ENCODE peak calls at places on chromosomes 13 and 19, in seven cellular contexts. A is CD8-positive, alpha-beta T cell; I is AG04449; V is cardiac muscle cell; M is stomach; R is adrenal gland; B is fibroblast of mammary gland. D is an unnamed sample.

GRCh38 chr19:46970815-46971214 is 48.8 kb upstream of the NPAS1 start:
- DNase-seq in A (no peak), I (peak), V (no peak), M (no peak), R (no peak), B (peak), D (no peak)

GRCh38 chr19:43763473-43763939 is 8.7 kb upstream of the SMG9 start:
- DNase-seq in A (no peak), I (no peak), V (no peak), M (no peak), R (no peak), B (peak), D (no peak)

GRCh38 chr19:56348289-56348877 is 33.7 kb upstream of the ZSCAN5A start:
- DNase-seq in A (no peak), I (no peak), V (peak), M (no peak), R (no peak), B (peak), D (peak)

GRCh38 chr19:34171539-34171876 is 796 bp upstream of the LSM14A start:
- DNase-seq in A (no peak), I (no peak), V (peak), M (no peak), R (peak), B (peak), D (no peak)

GRCh38 chr13:111165189-111165588 is 50.1 kb downstream of the ARHGEF7 start:
- DNase-seq in A (no peak), I (no peak), V (no peak), M (no peak), R (no peak), B (no peak), D (no peak)

GRCh38 chr19:37931941-37932655 is 25.1 kb downstream of the SIPA1L3 start:
- DNase-seq in A (no peak), I (no peak), V (peak), M (peak), R (no peak), B (peak), D (no peak)

GRCh38 chr19:16496613-16496983 is 404 bp downstream of the C19orf44 start:
- DNase-seq in A (no peak), I (no peak), V (peak), M (peak), R (peak), B (peak), D (no peak)

GRCh38 chr19:38856813-38857212 is 7.0 kb upstream of the HNRNPL start:
- DNase-seq in A (no peak), I (no peak), V (no peak), M (no peak), R (no peak), B (no peak), D (no peak)

GRCh38 chr13:73421310-73421912 is 362.6 kb downstream of the KLF5 start:
- DNase-seq in A (no peak), I (no peak), V (no peak), M (peak), R (no peak), B (peak), D (no peak)

GRCh38 chr13:108315955-108316354 is 46.4 kb downstream of the TNFSF13B start:
- DNase-seq in A (no peak), I (no peak), V (no peak), M (no peak), R (no peak), B (no peak), D (no peak)

GRCh38 chr13:29925457-29925856 is 75.0 kb upstream of the UBL3 start:
- DNase-seq in A (no peak), I (no peak), V (peak), M (peak), R (peak), B (peak), D (no peak)

GRCh38 chr13:75492389-75492788 is 10.4 kb upstream of the TBC1D4 start:
- DNase-seq in A (no peak), I (peak), V (peak), M (no peak), R (no peak), B (peak), D (no peak)

GRCh38 chr13:107563099-107563925 is 652.0 kb downstream of the LIG4 start:
- DNase-seq in A (no peak), I (no peak), V (no peak), M (no peak), R (no peak), B (no peak), D (no peak)

GRCh38 chr13:42660367-42660965 is 86.5 kb downstream of the TNFSF11 start:
- DNase-seq in A (no peak), I (no peak), V (peak), M (no peak), R (no peak), B (peak), D (no peak)

GRCh38 chr19:12872941-12873890 is 8.0 kb downstream of the DNASE2 start:
- DNase-seq in A (peak), I (no peak), V (peak), M (peak), R (peak), B (peak), D (peak)

GRCh38 chr19:4304509-4305252 is at the start of gene FSD1:
- DNase-seq in A (peak), I (no peak), V (peak), M (no peak), R (no peak), B (peak), D (peak)

GRCh38 chr13:24254151-24254810 is 55.1 kb upstream of the C1QTNF9 start:
- DNase-seq in A (no peak), I (no peak), V (peak), M (no peak), R (no peak), B (peak), D (no peak)

DNA sequence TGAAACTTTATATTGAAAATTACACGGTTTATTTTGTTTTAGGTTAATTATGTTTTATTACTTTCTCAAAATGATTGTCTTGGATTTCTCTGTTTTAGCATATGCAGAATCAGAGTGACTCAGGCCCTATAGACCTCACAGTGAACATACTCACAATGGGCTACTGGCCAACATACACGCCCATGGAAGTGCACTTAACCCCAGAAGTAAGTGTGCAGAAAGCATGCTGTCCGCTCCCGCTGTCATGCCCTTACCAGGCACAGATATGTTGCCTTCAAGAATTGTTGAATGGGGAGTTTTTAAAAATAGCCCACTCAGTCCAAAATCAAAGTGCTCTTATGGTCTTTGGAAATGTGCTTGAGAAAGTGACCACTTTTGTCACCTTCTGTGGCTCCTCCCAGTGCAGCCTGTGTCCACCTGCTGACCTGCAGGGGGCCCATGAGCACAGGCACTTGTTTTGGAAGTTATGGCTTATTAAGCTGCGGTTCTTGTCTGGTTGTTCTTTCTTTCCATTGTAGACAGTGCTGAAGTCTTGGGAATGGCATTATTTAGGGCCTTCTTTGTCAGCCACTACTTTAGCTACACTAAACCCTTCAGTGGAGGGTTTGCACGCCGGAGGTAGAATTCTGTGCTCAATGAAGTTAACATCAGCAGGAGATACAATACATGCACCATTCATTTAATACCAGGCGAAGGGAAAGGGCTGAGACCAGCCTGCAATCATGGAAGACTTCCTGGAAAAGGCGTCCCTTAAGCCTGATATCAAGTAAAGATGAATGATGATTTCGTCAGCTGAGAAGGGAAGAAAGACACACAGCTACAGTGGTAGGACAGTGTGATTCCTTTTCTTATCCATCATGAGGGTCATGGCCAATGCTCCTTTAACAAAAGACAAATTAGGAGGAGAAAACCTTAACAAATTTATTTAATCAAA is 36.7 kb downstream of the CUL4A start:
- DNase-seq in A (no peak), I (no peak), V (peak), M (no peak), R (no peak), B (peak), D (no peak)
- TF ChIP-seq CTCF in A (no peak), I (peak), V (peak), M (no peak), R (peak), B (peak), D (no peak)

GRCh38 chr13:32021785-32022184 is 9.8 kb upstream of the FRY start:
- DNase-seq in A (no peak), I (no peak), V (no peak), M (no peak), R (no peak), B (no peak), D (no peak)

GRCh38 chr13:32024750-32025149 is 6.8 kb upstream of the FRY start:
- DNase-seq in A (no peak), I (no peak), V (no peak), M (no peak), R (no peak), B (no peak), D (no peak)

GRCh38 chr13:32023096-32023495 is 8.5 kb upstream of the FRY start:
- DNase-seq in A (no peak), I (no peak), V (no peak), M (no peak), R (no peak), B (no peak), D (no peak)

GRCh38 chr13:32022292-32022691 is 9.3 kb upstream of the FRY start:
- DNase-seq in A (no peak), I (no peak), V (no peak), M (no peak), R (no peak), B (peak), D (no peak)

DNA sequence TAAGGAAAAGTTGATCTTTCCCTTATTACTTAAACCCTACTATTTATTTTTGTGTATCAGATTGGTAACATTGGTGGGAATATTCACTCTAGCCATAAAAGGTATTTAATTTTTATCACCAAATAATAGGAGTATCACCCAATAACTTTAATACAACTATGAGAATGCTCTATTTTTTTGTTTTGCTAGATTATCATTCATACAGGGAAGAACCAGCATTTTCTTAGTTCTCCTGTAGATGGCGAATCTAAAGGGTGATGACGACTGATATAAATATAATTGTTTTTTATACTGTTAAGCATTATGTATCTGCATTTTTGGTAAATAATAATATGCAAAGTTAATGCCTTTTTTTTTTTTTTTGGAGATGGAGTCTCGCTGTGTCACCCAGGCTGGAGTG is 7.9 kb upstream of the FRY start:
- DNase-seq in A (no peak), I (no peak), V (peak), M (no peak), R (no peak), B (peak), D (no peak)
- TF ChIP-seq CTCF in A (no peak), I (peak), V (peak), M (peak), R (no peak), B (peak), D (peak)

GRCh38 chr19:1774999-1775772 is 21.9 kb downstream of the ONECUT3 start:
- DNase-seq in A (no peak), I (no peak), V (peak), M (no peak), R (no peak), B (peak), D (peak)
- TF ChIP-seq CTCF in A (peak), I (peak), V (peak), M (no peak), R (no peak), B (peak), D (peak)

DNA sequence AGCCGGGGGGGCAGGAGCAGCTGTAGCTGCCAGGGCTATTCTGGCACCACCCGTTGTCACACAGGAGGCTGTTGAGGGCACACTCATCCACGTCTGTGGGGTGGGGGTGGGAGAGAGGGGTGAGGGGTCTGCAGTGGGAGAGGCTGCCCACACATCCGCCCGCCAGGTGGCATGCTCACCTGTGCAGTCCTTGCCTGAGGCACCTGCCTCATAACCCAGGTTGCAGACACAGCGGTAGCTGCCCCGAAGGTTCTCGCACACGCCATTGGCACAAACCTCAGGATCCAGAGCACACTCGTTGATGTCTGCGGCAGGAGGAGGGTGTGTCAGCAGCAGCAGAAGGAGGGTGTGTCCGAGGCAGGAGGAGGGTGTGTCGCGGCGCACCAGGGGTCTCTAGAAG is 20.3 kb downstream of the FBN3 start:
- DNase-seq in A (no peak), I (no peak), V (no peak), M (no peak), R (no peak), B (no peak), D (no peak)
- TF ChIP-seq CTCF in A (no peak), I (no peak), V (no peak), M (no peak), R (no peak), B (no peak), D (no peak)

DNA sequence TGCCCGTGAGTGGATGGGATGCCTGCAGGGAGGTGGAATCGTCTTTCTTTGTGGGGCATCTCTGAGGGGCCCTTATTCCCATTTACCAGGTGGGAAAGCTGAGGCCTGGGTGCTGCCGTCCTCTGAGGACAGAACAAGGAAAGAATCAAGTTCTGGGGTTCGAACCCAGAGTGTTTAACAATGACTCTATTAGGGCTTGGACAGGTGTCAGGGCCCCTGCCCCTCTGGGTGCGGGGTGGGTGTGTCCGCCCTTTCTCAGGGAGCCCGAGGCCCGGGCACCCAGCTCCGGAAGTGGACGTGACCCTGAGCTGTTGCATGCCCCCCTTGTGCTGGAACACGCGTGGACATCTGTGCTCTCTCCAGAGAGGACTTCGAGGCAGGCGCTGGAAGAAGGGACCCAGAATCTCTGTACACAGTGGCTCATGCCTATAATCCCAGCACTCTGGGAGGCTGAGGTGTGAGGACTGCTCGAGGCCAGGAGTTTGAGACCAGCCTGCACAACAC is 10.8 kb downstream of the NDUFA11 start:
- DNase-seq in A (no peak), I (no peak), V (no peak), M (no peak), R (no peak), B (no peak), D (no peak)
- TF ChIP-seq CTCF in A (no peak), I (no peak), V (no peak), M (no peak), R (no peak), B (no peak), D (no peak)

DNA sequence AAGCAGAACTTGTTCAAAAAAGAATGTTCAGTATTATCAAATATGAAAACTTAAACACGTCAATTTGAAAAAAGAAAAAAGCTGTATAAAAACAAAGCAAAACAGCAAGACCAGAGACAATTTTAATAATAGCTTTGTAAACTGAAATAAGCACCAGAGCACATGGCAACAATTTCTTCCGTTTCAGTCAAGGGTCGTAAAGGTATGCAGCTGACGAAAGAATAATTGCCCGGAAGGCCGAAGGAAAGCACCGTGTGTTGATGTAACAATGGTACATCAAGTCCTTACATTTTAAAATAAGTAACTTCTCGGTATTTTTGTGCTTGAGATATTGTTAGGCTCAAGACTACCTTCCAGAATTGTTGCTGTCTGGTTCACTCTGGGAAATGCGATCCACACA is 1.7 kb downstream of the PROSER1 start:
- DNase-seq in A (no peak), I (no peak), V (peak), M (no peak), R (no peak), B (no peak), D (peak)
- TF ChIP-seq CTCF in A (no peak), I (no peak), V (no peak), M (no peak), R (no peak), B (no peak), D (no peak)

GRCh38 chr13:58463841-58464240 is 832.3 kb downstream of the PCDH17 start:
- DNase-seq in A (no peak), I (no peak), V (no peak), M (no peak), R (no peak), B (no peak), D (no peak)
- TF ChIP-seq CTCF in A (no peak), I (no peak), V (no peak), M (no peak), R (no peak), B (no peak), D (no peak)

DNA sequence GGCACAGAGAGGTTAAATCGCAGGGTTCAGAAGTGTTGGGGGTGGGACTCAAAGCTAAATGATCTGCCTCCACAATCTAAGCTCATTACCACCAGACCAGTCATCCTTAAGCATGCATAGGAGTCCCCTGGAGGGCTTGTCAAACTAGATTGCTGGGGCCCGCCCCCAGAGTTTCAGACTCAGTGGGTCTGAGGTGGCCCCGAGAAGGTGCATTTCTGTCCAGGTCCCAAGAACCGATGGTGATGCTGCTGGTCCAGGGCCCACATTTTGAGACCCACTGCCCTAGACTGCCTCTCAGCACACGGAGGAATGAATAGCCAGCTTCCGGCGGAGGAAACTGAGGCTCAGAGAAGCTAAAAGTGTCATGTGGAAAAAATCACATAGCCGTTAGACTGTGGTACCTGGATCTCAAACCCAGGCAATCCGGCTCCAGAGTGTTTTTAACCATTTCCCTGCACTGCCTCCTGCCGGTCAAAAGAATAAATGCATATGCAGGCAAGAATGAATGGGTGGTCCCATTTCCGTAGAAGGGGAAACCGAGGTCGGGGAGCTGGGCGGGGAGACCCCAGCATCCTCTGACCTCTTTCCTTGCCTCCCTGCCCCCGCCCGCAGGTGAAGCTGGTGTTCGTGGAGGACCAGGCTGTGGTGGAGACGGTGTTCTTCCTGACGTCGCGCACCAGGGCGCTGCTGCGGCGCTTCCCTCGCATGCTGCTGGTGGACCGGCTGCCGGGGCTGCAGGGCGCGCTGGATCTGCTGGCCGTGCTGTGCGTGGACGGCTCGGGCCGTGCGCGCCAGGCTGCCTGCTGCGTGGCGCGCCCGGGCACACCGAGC is 23.8 kb downstream of the ZSWIM9 start:
- DNase-seq in A (no peak), I (no peak), V (peak), M (no peak), R (no peak), B (no peak), D (no peak)
- TF ChIP-seq CTCF in A (peak), I (peak), V (peak), M (peak), R (peak), B (peak), D (peak)

GRCh38 chr13:20128459-20128927 is 32.4 kb downstream of the GJA3 start:
- DNase-seq in A (no peak), I (no peak), V (no peak), M (peak), R (peak), B (no peak), D (peak)
- TF ChIP-seq CTCF in A (no peak), I (peak), V (peak), M (peak), R (peak), B (no peak), D (peak)